ENCODE peak calls at places on chromosomes 12 and 14, in seven cellular contexts. I is iris pigment epithelial cell; R is activated CD4-positive, CD25-positive, alpha-beta regulatory T cell; P is GM23248; E is B cell; W is astrocyte of the cerebellum; M is hippocampal formation. K is an unnamed sample.

GRCh38 chr12:121533391-121534090 is 47.3 kb downstream of the KDM2B start:
- DNase-seq in I (no peak), R (no peak), P (no peak), E (no peak), W (no peak), M (no peak), K (no peak)

GRCh38 chr12:116525418-116526001 is 33.7 kb upstream of the MAP1LC3B2 start:
- DNase-seq in I (peak), R (no peak), P (peak), E (no peak), W (peak), M (no peak), K (peak)

GRCh38 chr14:101665478-101666078 is 95.9 kb upstream of the PPP2R5C start:
- DNase-seq in I (peak), R (no peak), P (peak), E (peak), W (peak), M (peak), K (peak)

GRCh38 chr12:15163001-15163400 is 58.2 kb downstream of the RERG start:
- DNase-seq in I (peak), R (no peak), P (no peak), E (no peak), W (no peak), M (no peak), K (peak)

GRCh38 chr12:119911147-119911546 is 34.0 kb upstream of the CIT start:
- DNase-seq in I (peak), R (no peak), P (peak), E (no peak), W (peak), M (no peak), K (peak)

GRCh38 chr12:15741082-15741481 is 48.1 kb downstream of the EPS8 start:
- DNase-seq in I (no peak), R (no peak), P (peak), E (no peak), W (no peak), M (no peak), K (no peak)

GRCh38 chr12:106883421-106883820 is 72.3 kb upstream of the TMEM263 start:
- DNase-seq in I (peak), R (no peak), P (peak), E (no peak), W (peak), M (no peak), K (peak)

GRCh38 chr12:128268348-128268725 is 1.4 kb downstream of the TMEM132C start:
- DNase-seq in I (no peak), R (no peak), P (no peak), E (no peak), W (no peak), M (no peak), K (no peak)

GRCh38 chr12:19130224-19131019 is 889 bp downstream of the PLEKHA5 start:
- DNase-seq in I (no peak), R (no peak), P (peak), E (no peak), W (no peak), M (no peak), K (peak)

GRCh38 chr12:15910864-15911696 is at the start of gene DERA:
- DNase-seq in I (peak), R (peak), P (peak), E (peak), W (peak), M (peak), K (peak)

GRCh38 chr14:77130386-77130785 is 11.2 kb downstream of the ZDHHC22 start:
- DNase-seq in I (no peak), R (no peak), P (no peak), E (no peak), W (no peak), M (no peak), K (no peak)

GRCh38 chr12:108313609-108314331 is 25.3 kb downstream of the CMKLR1 start:
- DNase-seq in I (no peak), R (no peak), P (no peak), E (no peak), W (no peak), M (no peak), K (no peak)

GRCh38 chr12:9741726-9742125 is 8.8 kb upstream of the CLECL1 start:
- DNase-seq in I (no peak), R (peak), P (no peak), E (peak), W (no peak), M (no peak), K (no peak)

GRCh38 chr12:81942588-81942987 is 183.4 kb upstream of the PPFIA2 start:
- DNase-seq in I (no peak), R (no peak), P (no peak), E (no peak), W (no peak), M (no peak), K (no peak)

GRCh38 chr14:22537436-22538310 is 51.4 kb downstream of the DAD1 start:
- DNase-seq in I (no peak), R (no peak), P (no peak), E (no peak), W (no peak), M (no peak), K (no peak)

GRCh38 chr12:124514996-124515932 is 52.1 kb downstream of the NCOR2 start:
- DNase-seq in I (no peak), R (no peak), P (no peak), E (no peak), W (no peak), M (no peak), K (no peak)

GRCh38 chr12:79690156-79690605 is 583 bp downstream of the PAWR start:
- DNase-seq in I (peak), R (no peak), P (peak), E (peak), W (no peak), M (no peak), K (no peak)

GRCh38 chr14:68663385-68664076 is 129.3 kb downstream of the ZFP36L1 start:
- DNase-seq in I (peak), R (peak), P (peak), E (peak), W (peak), M (no peak), K (peak)

GRCh38 chr12:92593734-92594402 is 108.9 kb upstream of the PLEKHG7 start:
- DNase-seq in I (peak), R (peak), P (peak), E (peak), W (no peak), M (no peak), K (peak)

GRCh38 chr12:117743746-117744145 is 225.0 kb downstream of the KSR2 start:
- DNase-seq in I (no peak), R (no peak), P (no peak), E (no peak), W (no peak), M (no peak), K (no peak)

GRCh38 chr14:53947452-53948180 is 9.0 kb downstream of the BMP4 start:
- DNase-seq in I (no peak), R (no peak), P (no peak), E (no peak), W (peak), M (no peak), K (no peak)

GRCh38 chr12:62848418-62848817 is 86.5 kb downstream of the PPM1H start:
- DNase-seq in I (peak), R (no peak), P (peak), E (no peak), W (peak), M (no peak), K (peak)

GRCh38 chr12:107306141-107306670 is 212.9 kb upstream of the CRY1 start:
- DNase-seq in I (no peak), R (no peak), P (no peak), E (no peak), W (no peak), M (no peak), K (no peak)

GRCh38 chr14:64707661-64708060 is 3.4 kb downstream of the PLEKHG3 start:
- DNase-seq in I (peak), R (no peak), P (peak), E (peak), W (peak), M (no peak), K (peak)

GRCh38 chr12:1307796-1308195 is 286.6 kb downstream of the FBXL14 start:
- DNase-seq in I (no peak), R (no peak), P (no peak), E (no peak), W (no peak), M (no peak), K (no peak)

GRCh38 chr12:119679081-119679480 is 11.1 kb downstream of the PRKAB1 start:
- DNase-seq in I (no peak), R (no peak), P (no peak), E (no peak), W (no peak), M (no peak), K (no peak)

GRCh38 chr12:120879102-120879501 is 25.1 kb downstream of the SPPL3 start:
- DNase-seq in I (no peak), R (no peak), P (no peak), E (no peak), W (no peak), M (no peak), K (no peak)

GRCh38 chr12:49615725-49616124 is 7.6 kb upstream of the PRPF40B start:
- DNase-seq in I (peak), R (no peak), P (peak), E (no peak), W (no peak), M (no peak), K (peak)

GRCh38 chr14:95204705-95205104 is 47.4 kb upstream of the DICER1 start:
- DNase-seq in I (no peak), R (no peak), P (no peak), E (no peak), W (no peak), M (no peak), K (no peak)

GRCh38 chr12:89016970-89017778 is 335.1 kb downstream of the DUSP6 start:
- DNase-seq in I (peak), R (no peak), P (peak), E (no peak), W (peak), M (peak), K (peak)

GRCh38 chr12:76312314-76312713 is 35.9 kb downstream of the BBS10 start:
- DNase-seq in I (peak), R (no peak), P (no peak), E (no peak), W (no peak), M (no peak), K (peak)

GRCh38 chr12:25976289-25976688 is 17.8 kb downstream of the RASSF8 start:
- DNase-seq in I (no peak), R (no peak), P (peak), E (no peak), W (no peak), M (no peak), K (peak)

GRCh38 chr14:101963052-101963451 is 1.3 kb upstream of the DYNC1H1 start:
- DNase-seq in I (no peak), R (no peak), P (no peak), E (no peak), W (no peak), M (no peak), K (no peak)

GRCh38 chr14:91862417-91862816 is 4.9 kb downstream of the TC2N start:
- DNase-seq in I (no peak), R (no peak), P (no peak), E (no peak), W (no peak), M (no peak), K (no peak)

GRCh38 chr12:124548854-124549378 is 18.5 kb downstream of the NCOR2 start:
- DNase-seq in I (peak), R (no peak), P (peak), E (no peak), W (no peak), M (no peak), K (peak)

GRCh38 chr14:100736269-100737180 is 9.8 kb downstream of the DLK1 start:
- DNase-seq in I (no peak), R (no peak), P (no peak), E (no peak), W (no peak), M (no peak), K (no peak)

GRCh38 chr12:120466560-120467315 is 2.8 kb downstream of the SRSF9 start:
- DNase-seq in I (peak), R (no peak), P (peak), E (peak), W (no peak), M (no peak), K (peak)

GRCh38 chr14:58697927-58698641 is 60.3 kb downstream of the DACT1 start:
- DNase-seq in I (no peak), R (no peak), P (no peak), E (no peak), W (no peak), M (no peak), K (no peak)